ENCODE peak calls at places on chromosomes 2 and 18, in eight cellular contexts. B is astrocyte, G is DND-41, O is PC-3, C is IMR-90, Q is GM12878, R is fibroblast of lung, H is osteoblast. T is an unnamed sample. For H3K36me3, the result is how much of the 10 kb centered on the place peaks cover.

GRCh38 chr2:145012806-145013205 is 492.9 kb upstream of the ZEB2 start:
- DNase-seq in H (no peak), R (no peak), B (no peak), O (no peak), G (no peak), Q (no peak), C (no peak), T (no peak)

GRCh38 chr2:199692489-199692888 is 158.5 kb downstream of the FTCDNL1 start:
- DNase-seq in G (no peak), H (no peak), Q (no peak), C (no peak), O (peak), B (no peak), R (no peak), T (no peak)

GRCh38 chr2:214103199-214104001 is 307.5 kb upstream of the VWC2L start:
- DNase-seq in H (no peak), Q (no peak), O (peak), G (peak), C (peak), B (no peak), R (peak), T (no peak)

GRCh38 chr2:232420463-232421188 is 14.0 kb downstream of the ALPG start:
- DNase-seq in H (peak), C (no peak), B (peak), R (peak), O (peak), G (no peak), Q (no peak), T (peak)

GRCh38 chr2:75221872-75222271 is 22.6 kb upstream of the TACR1 start:
- DNase-seq in R (peak), O (peak), Q (no peak), C (peak), H (peak), G (no peak), B (peak), T (no peak)

GRCh38 chr2:113172721-113173562 is 829 bp upstream of the PSD4 start:
- DNase-seq in H (no peak), B (no peak), G (no peak), O (no peak), Q (no peak), R (no peak), C (no peak), T (no peak)

GRCh38 chr2:120788349-120788700 is 52.7 kb downstream of the GLI2 start:
- DNase-seq in G (no peak), Q (no peak), B (no peak), R (no peak), H (peak), O (no peak), C (no peak), T (peak)

GRCh38 chr2:222572761-222573174 is 83.1 kb downstream of the FARSB start:
- DNase-seq in Q (no peak), H (peak), O (peak), R (peak), B (peak), G (no peak), C (peak), T (no peak)

GRCh38 chr2:143732931-143733330 is 603.7 kb downstream of the ARHGAP15 start:
- DNase-seq in Q (no peak), C (no peak), R (no peak), G (no peak), H (no peak), B (no peak), O (no peak), T (no peak)

GRCh38 chr2:230717595-230717994 is 5.0 kb downstream of the CAB39 start:
- DNase-seq in H (peak), O (no peak), R (peak), G (no peak), B (peak), C (no peak), Q (no peak), T (peak)

GRCh38 chr18:5503740-5504139 is 40.1 kb downstream of the EPB41L3 start:
- DNase-seq in Q (no peak), R (no peak), H (no peak), C (peak), O (no peak), B (no peak), G (no peak), T (no peak)

GRCh38 chr2:195769975-195770374 is 112.9 kb downstream of the SLC39A10 start:
- DNase-seq in B (no peak), C (peak), R (no peak), G (no peak), H (no peak), O (no peak), Q (no peak), T (no peak)

GRCh38 chr2:241846406-241846805 is 12.3 kb downstream of the PDCD1 start:
- DNase-seq in Q (no peak), R (no peak), C (no peak), G (no peak), O (no peak), H (peak), B (no peak), T (no peak)

GRCh38 chr2:74951211-74951754 is 7.2 kb upstream of the POLE4 start:
- DNase-seq in R (no peak), C (no peak), Q (no peak), O (no peak), B (no peak), G (no peak), H (no peak), T (no peak)

GRCh38 chr2:205709319-205709718 is 27.0 kb downstream of the NRP2 start:
- DNase-seq in H (no peak), O (no peak), G (no peak), B (no peak), R (no peak), Q (no peak), C (no peak), T (no peak)

GRCh38 chr18:79599503-79599931 is 80.1 kb upstream of the CTDP1 start:
- DNase-seq in G (no peak), R (peak), B (peak), O (peak), C (peak), H (peak), Q (no peak), T (no peak)

GRCh38 chr2:125296742-125297141 is 1271.7 kb downstream of the CNTNAP5 start:
- DNase-seq in Q (no peak), H (no peak), O (no peak), R (no peak), G (no peak), C (no peak), B (no peak), T (no peak)

GRCh38 chr2:232875256-232876070 is 5.4 kb downstream of the SNORC start:
- DNase-seq in R (no peak), H (peak), C (no peak), O (peak), B (no peak), G (no peak), Q (no peak), T (peak)

GRCh38 chr2:110103060-110103961 is 12.3 kb downstream of the MALL start:
- DNase-seq in H (no peak), O (no peak), Q (no peak), C (no peak), G (no peak), R (no peak), B (no peak), T (no peak)

GRCh38 chr18:76354348-76354747 is 140.7 kb downstream of the ZNF516 start:
- DNase-seq in B (peak), G (no peak), O (peak), R (peak), Q (no peak), C (peak), H (peak), T (no peak)

GRCh38 chr2:152500336-152500735 is 165.4 kb downstream of the FMNL2 start:
- DNase-seq in H (no peak), Q (no peak), C (no peak), R (no peak), B (no peak), G (no peak), O (no peak), T (no peak)

GRCh38 chr18:23021625-23022024 is 88.5 kb downstream of the RBBP8 start:
- DNase-seq in Q (no peak), B (no peak), R (no peak), C (no peak), H (no peak), G (no peak), O (no peak), T (no peak)

GRCh38 chr2:29011650-29012060 is 30.6 kb downstream of the TOGARAM2 start:
- DNase-seq in Q (no peak), B (peak), G (peak), C (no peak), R (peak), O (no peak), H (no peak), T (no peak)

GRCh38 chr2:165952600-165953210 is 871 bp downstream of the TTC21B start:
- DNase-seq in C (peak), R (peak), B (peak), G (no peak), H (no peak), O (peak), Q (no peak), T (no peak)

GRCh38 chr2:46857871-46858696 is 57.5 kb downstream of the MCFD2 start:
- DNase-seq in B (peak), Q (no peak), R (peak), C (peak), G (no peak), H (peak), O (no peak), T (no peak)

GRCh38 chr2:240702640-240703011 is 11.0 kb downstream of the AQP12A start:
- DNase-seq in G (no peak), C (no peak), H (no peak), B (no peak), O (no peak), Q (no peak), R (no peak), T (no peak)

GRCh38 chr2:202965810-202966454 is 48.7 kb upstream of the NBEAL1 start:
- DNase-seq in C (peak), O (peak), H (peak), Q (peak), G (peak), R (peak), B (peak), T (peak)

GRCh38 chr2:37471994-37472393 is 127.6 kb downstream of the QPCT start:
- DNase-seq in H (no peak), G (no peak), O (peak), C (peak), R (peak), Q (no peak), B (peak), T (no peak)

GRCh38 chr2:222673883-222674282 is 2.4 kb downstream of the MOGAT1 start:
- DNase-seq in B (no peak), H (no peak), O (no peak), Q (no peak), R (no peak), C (no peak), G (no peak), T (no peak)

GRCh38 chr2:96333708-96334107 is 1.9 kb upstream of the NCAPH start:
- DNase-seq in O (no peak), C (no peak), B (no peak), R (no peak), Q (no peak), G (no peak), H (no peak), T (no peak)

GRCh38 chr2:21268871-21269224 is 145.1 kb downstream of the TDRD15 start:
- DNase-seq in B (no peak), R (no peak), G (no peak), C (no peak), O (no peak), Q (no peak), H (no peak), T (no peak)

GRCh38 chr2:70643715-70644114 is 90.1 kb upstream of the TGFA start:
- DNase-seq in H (no peak), B (no peak), G (no peak), R (no peak), C (no peak), Q (no peak), O (peak), T (peak)
- TF ChIP-seq CTCF in H (peak), B (peak), G (peak), R (peak), C (no peak), Q (no peak), O (peak), T (peak)

GRCh38 chr18:25321869-25322268 is 30.1 kb downstream of the ZNF521 start:
- DNase-seq in H (no peak), O (no peak), R (no peak), G (no peak), B (no peak), C (no peak), Q (no peak), T (no peak)
- H3K4me2 ChIP-seq in H (no peak), O (no peak), R (no peak), G (no peak), B (no peak), C (no peak), Q (no peak), T (no peak)

GRCh38 chr2:128064353-128064752 is 26.6 kb upstream of the UGGT1 start:
- DNase-seq in Q (no peak), G (no peak), H (no peak), B (no peak), R (no peak), O (no peak), C (no peak), T (no peak)

GRCh38 chr2:128073278-128073677 is 17.7 kb upstream of the UGGT1 start:
- DNase-seq in B (no peak), G (no peak), O (no peak), H (no peak), R (no peak), Q (no peak), C (no peak), T (no peak)

GRCh38 chr2:128069769-128070168 is 21.2 kb upstream of the UGGT1 start:
- DNase-seq in B (peak), Q (no peak), R (peak), C (peak), G (no peak), O (peak), H (peak), T (no peak)
- H3K36me3 ChIP-seq in B (under half), Q (under half), R (under half), C (under half), G (under half), O (under half), H (under half), T (under half)

GRCh38 chr2:238415036-238415764 is 11.5 kb upstream of the ASB1 start:
- DNase-seq in B (no peak), O (no peak), C (no peak), G (peak), Q (no peak), R (no peak), H (no peak), T (no peak)
- TF ChIP-seq CTCF in B (no peak), O (no peak), C (no peak), G (no peak), Q (no peak), R (no peak), H (no peak), T (peak)

T was measured in neural progenitor cell.